ENCODE peak calls at places on chromosomes 1 and 21, in nine cellular contexts. One of them, this sample, is unnamed. For H3K36me3, the result is how much of the 10 kb centered on the place peaks cover.

GRCh38 chr1:225654277-225654597 is 1.3 kb upstream of the ENAH start:
- DNase-seq in Caco-2: no peak
- DNase-seq in GM12878: no peak
- DNase-seq in HCT116: no peak
- DNase-seq in CD8-positive, alpha-beta memory T cell: no peak
- DNase-seq in uterus: no peak
- DNase-seq in neuronal stem cell: no peak
- DNase-seq in CD4-positive, alpha-beta memory T cell: no peak
- DNase-seq in fibroblast of lung: no peak
- DNase-seq in this sample: no peak

GRCh38 chr1:10020086-10020485 is 12.7 kb upstream of the UBE4B start:
- DNase-seq in CD4-positive, alpha-beta memory T cell: no peak
- DNase-seq in Caco-2: no peak
- DNase-seq in CD8-positive, alpha-beta memory T cell: no peak
- DNase-seq in HCT116: no peak
- DNase-seq in neuronal stem cell: no peak
- DNase-seq in uterus: no peak
- DNase-seq in fibroblast of lung: no peak
- DNase-seq in GM12878: no peak
- DNase-seq in this sample: no peak

GRCh38 chr1:87212431-87213125 is 116.1 kb upstream of the LMO4 start:
- DNase-seq in CD4-positive, alpha-beta memory T cell: no peak
- DNase-seq in fibroblast of lung: no peak
- DNase-seq in Caco-2: no peak
- DNase-seq in HCT116: no peak
- DNase-seq in neuronal stem cell: no peak
- DNase-seq in uterus: no peak
- DNase-seq in CD8-positive, alpha-beta memory T cell: no peak
- DNase-seq in GM12878: no peak
- DNase-seq in this sample: no peak

GRCh38 chr1:228008391-228009115 is 1.8 kb downstream of the WNT3A start:
- DNase-seq in CD4-positive, alpha-beta memory T cell: no peak
- DNase-seq in GM12878: no peak
- DNase-seq in HCT116: no peak
- DNase-seq in Caco-2: no peak
- DNase-seq in neuronal stem cell: no peak
- DNase-seq in uterus: peak
- DNase-seq in CD8-positive, alpha-beta memory T cell: no peak
- DNase-seq in fibroblast of lung: no peak
- DNase-seq in this sample: peak

GRCh38 chr1:27074175-27074780 is 61.6 kb upstream of the TENT5B start:
- DNase-seq in HCT116: no peak
- DNase-seq in uterus: no peak
- DNase-seq in GM12878: no peak
- DNase-seq in Caco-2: no peak
- DNase-seq in CD8-positive, alpha-beta memory T cell: no peak
- DNase-seq in fibroblast of lung: no peak
- DNase-seq in CD4-positive, alpha-beta memory T cell: no peak
- DNase-seq in neuronal stem cell: no peak
- DNase-seq in this sample: no peak

GRCh38 chr21:29904359-29905282 is 35.2 kb downstream of the GRIK1 start:
- DNase-seq in CD8-positive, alpha-beta memory T cell: no peak
- DNase-seq in Caco-2: no peak
- DNase-seq in GM12878: no peak
- DNase-seq in CD4-positive, alpha-beta memory T cell: no peak
- DNase-seq in HCT116: no peak
- DNase-seq in uterus: no peak
- DNase-seq in neuronal stem cell: no peak
- DNase-seq in fibroblast of lung: peak
- DNase-seq in this sample: no peak

GRCh38 chr1:226574591-226575435 is 26.2 kb downstream of the STUM start:
- DNase-seq in fibroblast of lung: no peak
- DNase-seq in GM12878: no peak
- DNase-seq in neuronal stem cell: no peak
- DNase-seq in Caco-2: no peak
- DNase-seq in uterus: no peak
- DNase-seq in CD8-positive, alpha-beta memory T cell: no peak
- DNase-seq in HCT116: no peak
- DNase-seq in CD4-positive, alpha-beta memory T cell: no peak
- DNase-seq in this sample: peak

GRCh38 chr1:224529844-224530243 is 86.3 kb upstream of the CNIH3 start:
- DNase-seq in CD8-positive, alpha-beta memory T cell: no peak
- DNase-seq in CD4-positive, alpha-beta memory T cell: no peak
- DNase-seq in fibroblast of lung: no peak
- DNase-seq in uterus: no peak
- DNase-seq in HCT116: no peak
- DNase-seq in neuronal stem cell: no peak
- DNase-seq in GM12878: no peak
- DNase-seq in Caco-2: no peak
- DNase-seq in this sample: no peak

DNA sequence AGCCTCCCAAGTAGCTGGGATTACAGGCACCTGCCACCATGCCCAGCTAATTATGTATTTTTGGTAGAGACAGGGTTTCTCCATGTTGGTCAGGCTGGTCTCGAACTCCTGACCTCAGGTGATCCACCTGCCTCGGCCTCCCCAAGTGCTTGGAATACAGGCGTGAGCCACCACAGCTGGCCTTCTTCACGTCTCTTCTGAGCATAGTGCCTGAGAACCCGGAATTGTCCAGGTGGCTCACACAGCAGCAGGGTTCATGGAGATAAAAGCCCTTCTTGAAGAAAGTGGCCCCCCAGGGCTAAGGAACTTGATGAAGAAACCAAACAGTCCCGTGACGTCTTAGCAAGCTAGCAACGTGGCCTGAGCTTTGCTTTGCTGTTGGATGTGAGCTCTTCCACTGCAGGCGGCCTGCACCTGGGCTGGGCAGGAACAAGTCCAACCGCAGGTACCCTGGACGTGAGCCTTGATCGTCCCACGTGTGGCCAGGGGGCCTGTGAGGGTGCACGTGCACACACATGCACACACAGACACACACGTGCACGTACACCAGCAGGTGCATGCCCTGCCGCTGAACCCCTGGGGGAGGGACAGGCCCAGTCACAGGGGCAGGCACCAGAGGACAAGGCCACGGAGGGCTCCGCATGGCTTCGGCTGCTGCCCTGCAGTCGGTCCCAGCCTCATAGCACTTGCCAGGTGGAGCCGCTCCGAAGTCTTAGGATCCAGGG is 23.4 kb upstream of the TRAPPC10 start:
- DNase-seq in uterus: no peak
- DNase-seq in neuronal stem cell: no peak
- DNase-seq in CD8-positive, alpha-beta memory T cell: no peak
- DNase-seq in GM12878: no peak
- DNase-seq in Caco-2: no peak
- DNase-seq in fibroblast of lung: no peak
- DNase-seq in HCT116: no peak
- DNase-seq in CD4-positive, alpha-beta memory T cell: no peak
- DNase-seq in this sample: no peak
- H3K36me3 ChIP-seq in uterus: under half
- H3K36me3 ChIP-seq in neuronal stem cell: under half
- H3K36me3 ChIP-seq in CD8-positive, alpha-beta memory T cell: under half
- H3K36me3 ChIP-seq in GM12878: under half
- H3K36me3 ChIP-seq in Caco-2: under half
- H3K36me3 ChIP-seq in fibroblast of lung: under half
- H3K36me3 ChIP-seq in HCT116: under half
- H3K36me3 ChIP-seq in CD4-positive, alpha-beta memory T cell: under half
- H3K36me3 ChIP-seq in this sample: under half

GRCh38 chr1:155678027-155678426 is 10.5 kb downstream of the YY1AP1 start:
- DNase-seq in Caco-2: no peak
- DNase-seq in fibroblast of lung: no peak
- DNase-seq in CD4-positive, alpha-beta memory T cell: no peak
- DNase-seq in GM12878: no peak
- DNase-seq in uterus: no peak
- DNase-seq in CD8-positive, alpha-beta memory T cell: no peak
- DNase-seq in HCT116: no peak
- DNase-seq in neuronal stem cell: no peak
- DNase-seq in this sample: no peak
- H3K36me3 ChIP-seq in Caco-2: under half
- H3K36me3 ChIP-seq in fibroblast of lung: under half
- H3K36me3 ChIP-seq in CD4-positive, alpha-beta memory T cell: half or more
- H3K36me3 ChIP-seq in GM12878: under half
- H3K36me3 ChIP-seq in uterus: under half
- H3K36me3 ChIP-seq in CD8-positive, alpha-beta memory T cell: under half
- H3K36me3 ChIP-seq in HCT116: under half
- H3K36me3 ChIP-seq in neuronal stem cell: half or more
- H3K36me3 ChIP-seq in this sample: half or more

GRCh38 chr21:44971672-44971995 is 31.8 kb downstream of the SLX9 start:
- DNase-seq in neuronal stem cell: no peak
- DNase-seq in HCT116: no peak
- DNase-seq in fibroblast of lung: no peak
- DNase-seq in CD8-positive, alpha-beta memory T cell: no peak
- DNase-seq in CD4-positive, alpha-beta memory T cell: no peak
- DNase-seq in GM12878: no peak
- DNase-seq in uterus: no peak
- DNase-seq in Caco-2: no peak
- DNase-seq in this sample: peak

GRCh38 chr21:44970766-44971671 is 31.2 kb downstream of the SLX9 start:
- DNase-seq in HCT116: no peak
- DNase-seq in uterus: no peak
- DNase-seq in Caco-2: no peak
- DNase-seq in neuronal stem cell: no peak
- DNase-seq in GM12878: no peak
- DNase-seq in CD8-positive, alpha-beta memory T cell: no peak
- DNase-seq in CD4-positive, alpha-beta memory T cell: no peak
- DNase-seq in fibroblast of lung: no peak
- DNase-seq in this sample: peak

GRCh38 chr21:44972821-44973220 is 33.0 kb downstream of the SLX9 start:
- DNase-seq in Caco-2: no peak
- DNase-seq in HCT116: no peak
- DNase-seq in fibroblast of lung: no peak
- DNase-seq in neuronal stem cell: no peak
- DNase-seq in CD8-positive, alpha-beta memory T cell: no peak
- DNase-seq in CD4-positive, alpha-beta memory T cell: no peak
- DNase-seq in uterus: no peak
- DNase-seq in GM12878: no peak
- DNase-seq in this sample: peak

GRCh38 chr21:44973598-44973997 is 33.8 kb downstream of the SLX9 start:
- DNase-seq in neuronal stem cell: no peak
- DNase-seq in CD4-positive, alpha-beta memory T cell: no peak
- DNase-seq in fibroblast of lung: no peak
- DNase-seq in HCT116: no peak
- DNase-seq in uterus: no peak
- DNase-seq in GM12878: no peak
- DNase-seq in Caco-2: no peak
- DNase-seq in CD8-positive, alpha-beta memory T cell: no peak
- DNase-seq in this sample: peak

DNA sequence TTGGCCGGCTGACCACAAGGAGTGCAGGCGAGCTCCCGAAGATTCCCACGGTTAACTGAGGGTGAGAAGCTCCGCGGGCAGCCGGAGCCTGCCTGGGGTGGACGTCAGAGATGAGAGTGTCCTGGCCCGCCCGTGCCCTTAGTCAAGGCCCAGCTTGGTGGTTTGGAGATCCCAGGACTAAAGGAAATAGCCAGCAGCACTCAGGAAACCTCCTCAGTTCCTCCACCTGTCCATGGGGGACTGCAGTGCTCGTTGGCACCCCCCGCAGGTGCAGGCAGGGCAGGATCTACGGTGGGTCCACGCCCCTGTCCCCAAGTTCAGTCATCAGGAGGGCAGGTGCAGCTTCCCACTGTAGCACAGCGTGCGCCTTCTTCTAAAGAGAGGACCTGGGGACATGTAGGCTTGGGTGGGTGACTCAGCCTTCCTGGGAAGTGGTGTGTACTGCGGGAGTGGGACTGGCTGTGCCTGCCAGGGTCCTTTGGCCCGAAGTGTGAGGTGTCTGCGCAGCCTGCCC is 32.5 kb downstream of the SLX9 start:
- DNase-seq in fibroblast of lung: no peak
- DNase-seq in CD4-positive, alpha-beta memory T cell: no peak
- DNase-seq in HCT116: no peak
- DNase-seq in uterus: no peak
- DNase-seq in CD8-positive, alpha-beta memory T cell: no peak
- DNase-seq in neuronal stem cell: no peak
- DNase-seq in GM12878: no peak
- DNase-seq in Caco-2: no peak
- DNase-seq in this sample: peak
- H3K36me3 ChIP-seq in fibroblast of lung: under half
- H3K36me3 ChIP-seq in CD4-positive, alpha-beta memory T cell: under half
- H3K36me3 ChIP-seq in HCT116: under half
- H3K36me3 ChIP-seq in uterus: under half
- H3K36me3 ChIP-seq in CD8-positive, alpha-beta memory T cell: under half
- H3K36me3 ChIP-seq in neuronal stem cell: half or more
- H3K36me3 ChIP-seq in GM12878: under half
- H3K36me3 ChIP-seq in Caco-2: under half
- H3K36me3 ChIP-seq in this sample: under half

GRCh38 chr1:244851546-244852231 is 12.7 kb downstream of the HNRNPU start:
- DNase-seq in neuronal stem cell: no peak
- DNase-seq in CD4-positive, alpha-beta memory T cell: no peak
- DNase-seq in CD8-positive, alpha-beta memory T cell: no peak
- DNase-seq in uterus: no peak
- DNase-seq in GM12878: no peak
- DNase-seq in fibroblast of lung: no peak
- DNase-seq in HCT116: no peak
- DNase-seq in Caco-2: no peak
- DNase-seq in this sample: no peak

GRCh38 chr1:244850896-244851295 is 13.4 kb downstream of the HNRNPU start:
- DNase-seq in Caco-2: no peak
- DNase-seq in neuronal stem cell: no peak
- DNase-seq in CD8-positive, alpha-beta memory T cell: no peak
- DNase-seq in CD4-positive, alpha-beta memory T cell: no peak
- DNase-seq in fibroblast of lung: no peak
- DNase-seq in GM12878: no peak
- DNase-seq in uterus: no peak
- DNase-seq in HCT116: no peak
- DNase-seq in this sample: no peak

GRCh38 chr1:244849189-244849866 is 13.9 kb downstream of the COX20 start:
- DNase-seq in neuronal stem cell: no peak
- DNase-seq in uterus: no peak
- DNase-seq in CD8-positive, alpha-beta memory T cell: no peak
- DNase-seq in fibroblast of lung: no peak
- DNase-seq in HCT116: no peak
- DNase-seq in CD4-positive, alpha-beta memory T cell: no peak
- DNase-seq in Caco-2: no peak
- DNase-seq in GM12878: no peak
- DNase-seq in this sample: no peak

GRCh38 chr1:244852694-244853093 is 11.6 kb downstream of the HNRNPU start:
- DNase-seq in CD4-positive, alpha-beta memory T cell: no peak
- DNase-seq in GM12878: no peak
- DNase-seq in neuronal stem cell: no peak
- DNase-seq in fibroblast of lung: no peak
- DNase-seq in HCT116: no peak
- DNase-seq in CD8-positive, alpha-beta memory T cell: no peak
- DNase-seq in Caco-2: no peak
- DNase-seq in uterus: no peak
- DNase-seq in this sample: no peak

DNA sequence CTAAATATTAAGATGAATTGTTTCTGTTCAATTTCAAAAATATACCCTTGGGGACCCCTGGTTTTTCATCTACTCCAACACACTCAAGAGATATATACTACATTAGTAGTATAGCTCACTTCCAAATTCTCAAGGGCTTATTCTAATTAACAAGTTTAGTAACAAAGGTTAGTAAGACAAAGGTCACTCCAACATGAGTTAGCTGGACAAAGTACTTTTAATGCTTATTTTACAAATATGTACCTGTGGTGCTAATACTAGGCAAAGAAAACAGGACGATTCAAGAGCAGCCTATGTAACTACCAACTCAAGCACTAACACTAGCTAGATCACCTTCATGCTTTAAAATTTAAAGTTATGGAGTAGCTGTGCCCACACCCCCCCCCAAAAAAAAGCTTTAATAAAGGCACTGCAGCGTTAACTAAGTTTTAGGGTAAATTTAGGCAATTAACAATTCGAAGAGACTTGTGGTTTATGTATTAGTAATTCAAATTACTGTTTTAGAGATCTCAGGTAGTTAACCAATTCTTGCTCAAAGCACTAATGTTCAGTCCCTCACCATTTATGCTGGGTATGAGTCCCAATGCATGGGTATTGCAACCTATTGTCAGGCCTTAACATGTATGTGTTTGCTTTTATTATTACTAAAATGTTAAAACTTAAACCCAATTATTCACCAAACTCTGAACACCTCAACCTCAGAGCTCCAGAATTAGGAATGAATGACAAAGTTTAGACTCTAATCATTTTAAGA is 14.1 kb downstream of the HNRNPU start:
- DNase-seq in CD4-positive, alpha-beta memory T cell: no peak
- DNase-seq in neuronal stem cell: no peak
- DNase-seq in CD8-positive, alpha-beta memory T cell: no peak
- DNase-seq in Caco-2: no peak
- DNase-seq in HCT116: no peak
- DNase-seq in GM12878: no peak
- DNase-seq in fibroblast of lung: no peak
- DNase-seq in uterus: no peak
- DNase-seq in this sample: no peak
- H3K36me3 ChIP-seq in CD4-positive, alpha-beta memory T cell: under half
- H3K36me3 ChIP-seq in neuronal stem cell: half or more
- H3K36me3 ChIP-seq in CD8-positive, alpha-beta memory T cell: under half
- H3K36me3 ChIP-seq in Caco-2: under half
- H3K36me3 ChIP-seq in HCT116: half or more
- H3K36me3 ChIP-seq in GM12878: under half
- H3K36me3 ChIP-seq in fibroblast of lung: under half
- H3K36me3 ChIP-seq in uterus: under half
- H3K36me3 ChIP-seq in this sample: under half